ENCODE peak calls at places on chromosomes 11 and 22, in six cellular contexts. A is PC-3, M is AG09309, E is heart right ventricle, K is RWPE2, W is foreskin keratinocyte. G is an unnamed sample.

GRCh38 chr11:85115798-85116197 is 511.3 kb downstream of the DLG2 start:
- DNase-seq in M (no peak), E (no peak), W (no peak), K (no peak), A (peak), G (no peak)

GRCh38 chr22:19868773-19869471 is 14.2 kb upstream of the GNB1L start:
- DNase-seq in M (no peak), E (no peak), A (no peak), W (peak), K (peak), G (no peak)

GRCh38 chr11:70505761-70506657 is 107.7 kb downstream of the CTTN start:
- DNase-seq in W (no peak), M (no peak), K (peak), A (no peak), E (no peak), G (no peak)

GRCh38 chr11:7546324-7546791 is 32.6 kb downstream of the PPFIBP2 start:
- DNase-seq in A (peak), M (no peak), E (no peak), W (peak), K (no peak), G (no peak)

GRCh38 chr11:65640483-65641207 is 2.7 kb downstream of the SIPA1 start:
- DNase-seq in W (no peak), M (no peak), E (no peak), A (no peak), K (no peak), G (no peak)

GRCh38 chr11:63951779-63952536 is 13.2 kb downstream of the NAA40 start:
- DNase-seq in K (no peak), A (no peak), M (no peak), W (peak), E (no peak), G (no peak)

GRCh38 chr22:34801221-34801620 is 264.7 kb upstream of the ISX start:
- DNase-seq in A (no peak), W (no peak), K (no peak), M (no peak), E (no peak), G (no peak)

GRCh38 chr11:32385998-32386397 is 49.3 kb downstream of the WT1 start:
- DNase-seq in K (no peak), W (peak), A (peak), E (no peak), M (no peak), G (no peak)

GRCh38 chr22:48918585-48919186 is 909.0 kb downstream of the BRD1 start:
- DNase-seq in W (no peak), M (no peak), A (no peak), K (no peak), E (no peak), G (no peak)

GRCh38 chr11:107791343-107792048 is 67.1 kb downstream of the SLC35F2 start:
- DNase-seq in K (no peak), A (no peak), W (no peak), E (no peak), M (no peak), G (no peak)

GRCh38 chr22:45817705-45818104 is 146.1 kb downstream of the ATXN10 start:
- DNase-seq in M (no peak), E (no peak), K (no peak), A (no peak), W (no peak), G (no peak)

GRCh38 chr11:107581147-107581546 is 9.8 kb upstream of the ELMOD1 start:
- DNase-seq in M (no peak), W (no peak), K (no peak), E (no peak), A (no peak), G (no peak)

GRCh38 chr22:21760640-21761039 is 25.0 kb upstream of the YPEL1 start:
- DNase-seq in K (no peak), E (no peak), W (peak), M (peak), A (peak), G (no peak)

GRCh38 chr11:266676-267439 is 11.3 kb upstream of the NLRP6 start:
- DNase-seq in M (no peak), K (no peak), W (no peak), E (no peak), A (peak), G (no peak)

GRCh38 chr22:26835929-26836528 is 178.6 kb downstream of the MIAT start:
- DNase-seq in K (no peak), M (no peak), A (peak), E (no peak), W (peak), G (no peak)

GRCh38 chr11:68658661-68659060 is 25.7 kb upstream of the GAL start:
- DNase-seq in E (no peak), A (no peak), K (no peak), W (no peak), M (no peak), G (no peak)

GRCh38 chr11:86800076-86800955 is at the start of gene PRSS23:
- DNase-seq in E (peak), W (peak), K (no peak), A (peak), M (no peak), G (no peak)

GRCh38 chr11:1760351-1761109 is 3.2 kb downstream of the CTSD start:
- DNase-seq in K (no peak), A (peak), W (no peak), M (no peak), E (peak), G (no peak)

GRCh38 chr11:22809893-22810292 is 19.7 kb downstream of the SVIP start:
- DNase-seq in K (no peak), M (no peak), W (no peak), A (no peak), E (no peak), G (no peak)

GRCh38 chr22:38638734-38639133 is 17.5 kb downstream of the FAM227A start:
- DNase-seq in A (no peak), E (no peak), M (no peak), K (no peak), W (no peak), G (no peak)

GRCh38 chr11:72775288-72776110 is 18.3 kb downstream of the STARD10 start:
- DNase-seq in M (no peak), W (peak), K (no peak), A (no peak), E (no peak), G (no peak)

GRCh38 chr11:57321996-57322880 is 2.5 kb downstream of the TNKS1BP1 start:
- DNase-seq in A (peak), M (peak), E (peak), W (peak), K (peak), G (peak)

GRCh38 chr11:110713469-110713776 is 1.2 kb upstream of the ARHGAP20 start:
- DNase-seq in W (no peak), A (no peak), M (no peak), E (no peak), K (no peak), G (no peak)

DNA sequence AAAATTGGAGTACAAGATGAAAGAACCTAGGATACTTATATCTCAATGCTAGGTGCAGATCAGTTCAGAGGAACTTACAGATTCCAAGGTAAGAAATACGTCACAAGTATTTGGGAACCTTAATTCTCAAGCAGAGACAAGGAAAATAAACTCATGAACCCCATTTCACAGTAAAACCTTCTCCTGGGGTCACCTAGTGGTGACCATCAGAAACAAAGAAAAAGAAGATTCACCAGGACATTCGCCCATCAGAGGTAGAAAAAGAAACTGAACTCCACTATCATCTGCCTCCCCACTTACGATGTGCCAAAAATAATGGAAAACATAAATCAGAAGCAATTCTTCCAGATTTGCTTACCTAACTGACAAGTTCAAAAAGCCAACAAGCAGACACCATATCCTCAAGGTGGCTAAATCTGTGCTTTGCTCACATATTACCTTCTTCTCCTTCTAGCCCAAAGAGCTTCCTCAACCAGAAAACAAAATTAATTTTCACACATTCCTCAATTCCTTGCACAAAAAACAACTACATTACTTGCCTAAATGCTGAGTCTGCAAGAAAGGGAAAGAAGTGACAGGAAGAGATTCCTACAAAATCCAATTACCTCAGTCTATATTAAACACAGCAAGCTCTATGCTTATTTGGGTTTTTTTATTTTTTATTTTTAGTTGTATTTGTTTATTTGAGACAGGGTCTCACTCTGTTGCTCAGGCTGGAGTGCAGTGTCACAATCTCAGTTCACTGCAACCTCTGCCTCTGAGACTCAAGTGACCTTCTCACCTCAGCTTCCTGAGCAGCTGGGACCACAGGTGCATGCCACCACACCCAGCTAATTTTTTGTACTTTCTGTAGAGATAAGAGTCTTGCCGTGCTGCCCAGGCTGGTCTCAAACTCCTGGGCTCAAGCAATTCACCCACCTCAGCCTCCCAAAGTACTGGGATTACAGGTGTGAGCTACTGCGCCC is 4.7 kb downstream of the DENND5A start:
- DNase-seq in A (no peak), E (no peak), K (no peak), W (no peak), M (no peak), G (no peak)
- TF ChIP-seq CTCF in A (peak), E (no peak), K (peak), W (peak), M (peak), G (peak)

DNA sequence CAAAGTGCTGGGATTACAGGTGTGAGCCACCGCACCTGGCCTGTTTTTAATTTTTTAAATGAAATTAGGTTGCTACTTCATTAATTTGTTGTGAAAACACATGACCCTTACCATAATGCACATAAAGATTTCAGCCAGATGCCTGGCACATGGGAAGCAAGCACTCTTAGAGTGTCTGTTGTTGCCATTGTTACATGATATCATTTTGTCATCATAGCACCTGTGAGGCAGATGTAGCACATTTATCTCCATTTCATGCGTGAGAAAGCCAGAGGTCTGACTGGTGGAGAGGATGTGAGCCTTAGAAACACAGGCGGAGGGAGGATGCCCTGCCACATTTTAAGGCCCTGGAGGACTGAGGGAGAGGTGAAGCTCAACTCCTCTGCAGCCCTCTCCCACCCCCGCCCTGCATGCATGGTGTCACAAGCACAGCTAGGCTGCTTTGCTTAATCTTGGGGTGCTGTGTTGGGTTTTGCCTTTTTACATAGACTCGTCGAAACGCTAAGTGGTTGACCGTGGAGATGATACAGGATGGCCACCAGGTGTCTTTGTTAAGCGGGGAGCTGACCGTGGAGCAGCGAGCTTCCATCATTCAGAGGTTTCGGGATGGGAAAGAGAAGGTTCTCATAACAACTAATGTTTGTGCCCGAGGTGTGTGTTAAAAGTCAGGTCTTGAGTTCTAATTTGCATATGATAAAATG is 14.0 kb downstream of the DDX25 start:
- DNase-seq in E (no peak), W (no peak), A (no peak), M (no peak), K (no peak), G (no peak)
- TF ChIP-seq CTCF in E (no peak), W (no peak), A (peak), M (peak), K (no peak), G (no peak)

DNA sequence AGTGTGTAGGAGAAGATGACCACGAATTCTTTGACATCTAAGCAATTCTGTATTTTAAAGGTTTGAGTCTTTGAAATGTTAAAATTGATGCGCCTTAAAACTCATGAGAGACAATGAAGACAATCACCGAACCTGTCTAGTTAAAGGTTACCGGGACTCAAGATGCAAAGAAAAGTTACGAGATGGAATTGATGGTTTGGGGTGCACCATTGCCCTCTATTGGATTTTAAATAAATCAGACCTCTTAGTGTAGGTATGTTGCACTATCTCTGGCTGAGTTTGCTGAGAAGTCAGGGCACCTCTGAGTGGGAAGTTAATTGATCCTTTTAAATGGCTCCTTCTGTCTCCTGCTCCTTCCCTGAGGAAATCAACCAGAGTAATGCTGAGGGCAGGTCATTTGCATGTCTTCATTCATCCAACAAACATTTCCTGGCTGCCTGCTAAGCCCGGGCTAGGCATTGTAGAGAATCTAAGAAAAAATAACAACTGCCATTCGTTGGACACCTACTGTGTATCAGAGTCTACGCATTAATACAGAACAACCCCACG is 19.4 kb upstream of the TMA7B start:
- DNase-seq in A (no peak), W (no peak), E (no peak), M (no peak), K (no peak), G (no peak)
- TF ChIP-seq CTCF in A (no peak), W (peak), E (no peak), M (no peak), K (no peak), G (no peak)

GRCh38 chr22:17785185-17786184 is 11.2 kb upstream of the BID start:
- DNase-seq in M (no peak), K (no peak), E (peak), W (no peak), A (peak), G (no peak)
- TF ChIP-seq CTCF in M (peak), K (peak), E (peak), W (peak), A (peak), G (peak)

GRCh38 chr11:43947003-43947500 is 4.6 kb downstream of the C11orf96 start:
- DNase-seq in A (peak), W (no peak), K (no peak), E (no peak), M (no peak), G (no peak)
- TF ChIP-seq CTCF in A (peak), W (peak), K (peak), E (peak), M (peak), G (peak)